ENCODE peak calls at places on chromosome 21, in nine cellular contexts. F, Z, B, K, T, Y, R, Q and A are unnamed samples.

GRCh38 chr21:45041984-45042663 is 32.3 kb upstream of the ADARB1 start:
- DNase-seq in F (peak; percentile 12), Z (no peak), B (no peak), K (no peak), T (no peak), Y (no peak), R (no peak), Q (no peak), A (no peak)

GRCh38 chr21:33394260-33394659 is 9.0 kb upstream of the IFNGR2 start:
- DNase-seq in F (peak; percentile 43), Z (peak; percentile 20), B (no peak), K (no peak), T (no peak), Y (no peak), R (no peak), Q (no peak), A (no peak)

GRCh38 chr21:38664315-38664714 is 141.4 kb upstream of the ETS2 start:
- DNase-seq in F (no peak), Z (no peak), B (no peak), K (no peak), T (no peak), Y (no peak), R (peak; percentile 61), Q (no peak), A (no peak)

GRCh38 chr21:38416791-38417190 is 81.5 kb downstream of the ERG start:
- DNase-seq in F (no peak), Z (no peak), B (no peak), K (no peak), T (no peak), Y (no peak), R (no peak), Q (no peak), A (no peak)

GRCh38 chr21:46095106-46095719 is 2.7 kb upstream of the COL6A2 start:
- DNase-seq in F (no peak), Z (no peak), B (no peak), K (no peak), T (no peak), Y (no peak), R (peak; percentile 21), Q (no peak), A (no peak)

GRCh38 chr21:46078984-46079356 is 18.9 kb upstream of the COL6A2 start:
- DNase-seq in F (no peak), Z (peak; percentile 68), B (no peak), K (peak; percentile 1), T (no peak), Y (no peak), R (no peak), Q (no peak), A (no peak)

GRCh38 chr21:45873418-45873817 is 108.2 kb upstream of the COL6A1 start:
- DNase-seq in F (no peak), Z (no peak), B (no peak), K (no peak), T (no peak), Y (no peak), R (no peak), Q (no peak), A (no peak)

GRCh38 chr21:32278068-32278467 is 781 bp downstream of the MIS18A start:
- DNase-seq in F (no peak), Z (peak; percentile 51), B (no peak), K (peak; percentile 19), T (no peak), Y (peak; percentile 27), R (no peak), Q (no peak), A (no peak)

GRCh38 chr21:33025471-33026298 is at the start of gene OLIG2:
- DNase-seq in F (no peak), Z (no peak), B (no peak), K (no peak), T (peak; percentile 16), Y (no peak), R (peak; percentile 96), Q (peak; percentile 87), A (peak; percentile 93)

GRCh38 chr21:41090981-41091380 is 77.0 kb upstream of the BACE2 start:
- DNase-seq in F (no peak), Z (no peak), B (no peak), K (no peak), T (no peak), Y (no peak), R (no peak), Q (no peak), A (no peak)
- H3K9ac ChIP-seq in F (no peak overlapping the region), Z (no peak overlapping the region), B (no peak overlapping the region), K (no peak overlapping the region), T (no peak overlapping the region), Y (no peak overlapping the region), R (no peak overlapping the region), Q (no peak overlapping the region), A (no peak overlapping the region)

GRCh38 chr21:36513430-36513829 is 33.5 kb upstream of the CLDN14 start:
- DNase-seq in F (no peak), Z (no peak), B (no peak), K (no peak), T (no peak), Y (no peak), R (no peak), Q (no peak), A (no peak)

GRCh38 chr21:36512971-36513370 is 33.0 kb upstream of the CLDN14 start:
- DNase-seq in F (no peak), Z (no peak), B (no peak), K (no peak), T (no peak), Y (no peak), R (no peak), Q (no peak), A (no peak)

GRCh38 chr21:36518883-36519492 is 39.1 kb upstream of the CLDN14 start:
- DNase-seq in F (no peak), Z (no peak), B (no peak), K (no peak), T (no peak), Y (no peak), R (no peak), Q (no peak), A (no peak)

GRCh38 chr21:36516271-36516670 is 36.3 kb upstream of the CLDN14 start:
- DNase-seq in F (no peak), Z (no peak), B (no peak), K (no peak), T (no peak), Y (no peak), R (no peak), Q (no peak), A (no peak)

DNA sequence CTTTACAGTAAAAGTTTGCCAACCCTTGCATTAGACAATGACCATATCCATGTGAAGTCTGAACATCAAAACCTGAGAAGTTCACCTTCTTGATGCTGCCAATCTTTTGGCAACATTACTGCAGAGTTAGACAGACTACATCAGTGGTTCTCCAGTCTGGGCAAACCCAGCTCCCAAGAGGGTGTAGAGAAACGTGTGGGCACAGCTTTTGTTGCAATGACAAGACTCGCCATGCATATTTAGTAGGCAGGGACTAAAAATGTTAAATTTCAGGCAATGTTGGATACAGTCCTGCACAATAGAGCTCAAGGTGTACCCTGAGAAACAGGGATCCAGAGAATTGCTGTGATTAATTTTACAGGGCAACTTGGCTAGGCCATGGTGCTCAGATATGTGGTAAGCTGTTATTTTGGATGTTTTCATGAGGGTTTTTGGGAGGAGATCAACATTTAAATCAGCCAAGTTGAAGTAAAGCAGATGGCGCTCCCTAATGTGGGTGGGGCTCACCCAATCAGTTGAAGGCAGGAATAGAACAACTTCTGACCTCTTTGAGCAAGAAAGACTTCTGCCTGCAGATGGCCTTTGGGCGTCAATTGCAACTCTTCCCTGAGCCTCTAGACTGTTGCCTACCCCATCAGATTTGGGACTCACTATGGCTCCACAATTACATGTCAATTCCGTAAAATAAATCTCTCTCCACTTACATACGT is 37.6 kb upstream of the CLDN14 start:
- DNase-seq in F (no peak), Z (no peak), B (no peak), K (no peak), T (no peak), Y (no peak), R (no peak), Q (no peak), A (no peak)
- H3K9ac ChIP-seq in F (no peak overlapping the region), Z (no peak overlapping the region), B (no peak overlapping the region), K (no peak overlapping the region), T (no peak overlapping the region), Y (no peak overlapping the region), R (no peak overlapping the region), Q (no peak overlapping the region), A (no peak overlapping the region)

GRCh38 chr21:28742527-28742926 is 250.2 kb downstream of the LTN1 start:
- DNase-seq in F (peak; percentile 81), Z (peak; percentile 70), B (no peak), K (no peak), T (peak; percentile 76), Y (peak; percentile 75), R (no peak), Q (no peak), A (no peak)

GRCh38 chr21:28746166-28746565 is 246.5 kb downstream of the LTN1 start:
- DNase-seq in F (no peak), Z (no peak), B (no peak), K (no peak), T (peak; percentile 16), Y (peak; percentile 52), R (no peak), Q (no peak), A (no peak)

GRCh38 chr21:28743723-28744122 is 249.0 kb downstream of the LTN1 start:
- DNase-seq in F (no peak), Z (no peak), B (no peak), K (no peak), T (no peak), Y (no peak), R (no peak), Q (no peak), A (no peak)

GRCh38 chr21:28747464-28747863 is 245.2 kb downstream of the LTN1 start:
- DNase-seq in F (no peak), Z (no peak), B (no peak), K (no peak), T (no peak), Y (no peak), R (no peak), Q (no peak), A (no peak)

DNA sequence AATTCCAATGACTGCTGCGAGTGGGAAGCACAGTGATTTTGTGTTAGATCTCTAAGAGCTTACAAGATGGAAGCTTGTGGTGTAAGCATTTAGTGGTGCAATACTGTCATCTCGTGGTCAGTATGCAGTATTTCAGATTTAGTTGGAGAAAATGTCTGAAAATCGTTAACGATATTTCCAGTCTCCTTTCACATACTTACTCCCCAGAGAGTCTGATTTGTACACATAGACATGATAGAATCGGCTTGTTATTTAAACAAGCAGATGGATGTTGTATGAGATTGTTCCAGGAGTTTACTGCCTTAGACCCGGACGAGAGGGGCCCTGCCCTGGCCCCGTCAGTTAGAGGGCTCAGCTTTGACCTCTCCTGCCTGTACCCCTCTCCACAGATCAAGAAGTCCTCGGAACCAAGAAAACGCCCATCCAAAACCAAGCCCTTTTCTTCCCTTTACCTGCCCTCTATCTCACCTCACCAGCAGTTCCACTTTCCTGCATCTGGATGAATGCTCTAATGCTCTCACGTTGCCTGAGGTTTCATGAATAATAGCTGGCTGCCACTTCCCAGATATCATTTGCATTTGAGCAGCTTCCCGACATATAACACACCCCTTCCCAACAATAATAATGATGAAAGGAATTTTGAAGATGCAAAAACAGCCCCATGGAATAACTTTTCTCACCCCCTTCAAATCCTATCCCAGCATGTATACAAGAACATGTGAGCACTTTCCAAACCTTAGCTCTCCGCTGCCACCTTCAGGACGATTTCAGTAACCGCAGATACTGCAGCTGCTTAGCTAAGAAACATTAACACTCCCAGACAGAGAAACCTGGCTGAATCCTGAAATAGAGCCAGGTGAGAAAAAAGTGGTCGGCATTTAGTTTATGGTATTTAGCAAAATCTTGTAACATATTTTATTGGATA is 247.3 kb downstream of the LTN1 start:
- DNase-seq in F (peak; percentile 97), Z (peak; percentile 80), B (peak; percentile 77), K (peak; percentile 78), T (peak; percentile 94), Y (peak; percentile 92), R (peak; percentile 74), Q (peak; percentile 58), A (peak; percentile 86)
- H3K9ac ChIP-seq in F (no peak overlapping the region), Z (peak overlapping the region; percentile 49), B (peak overlapping the region; percentile 88), K (peak overlapping the region; percentile 8), T (peak overlapping the region; percentile 88), Y (peak overlapping the region; percentile 65), R (no peak overlapping the region), Q (no peak overlapping the region), A (no peak overlapping the region)

GRCh38 chr21:42724226-42724920 is 71.0 kb downstream of the PDE9A start:
- DNase-seq in F (peak; percentile 91), Z (peak; percentile 90), B (peak; percentile 94), K (no peak), T (peak; percentile 92), Y (peak; percentile 96), R (no peak), Q (no peak), A (no peak)
- H3K9ac ChIP-seq in F (no peak overlapping the region), Z (no peak overlapping the region), B (peak overlapping the region; percentile 13), K (no peak overlapping the region), T (no peak overlapping the region), Y (peak overlapping the region; percentile 51), R (no peak overlapping the region), Q (no peak overlapping the region), A (no peak overlapping the region)